ENCODE peak calls at places on chromosomes 5 and 9, in five cellular contexts. A is Peyer's patch, G is Calu3, F is A549, D is lower leg skin. Y is an unnamed sample.

GRCh38 chr9:69824497-69825252 is 4.1 kb downstream of the CFAP95 start:
- DNase-seq in A (no peak), G (no peak), F (no peak), D (no peak), Y (no peak)

GRCh38 chr5:131423056-131423455 is 159.2 kb downstream of the CDC42SE2 start:
- DNase-seq in A (no peak), G (no peak), F (peak), D (no peak), Y (no peak)

GRCh38 chr9:122056484-122056883 is 36.6 kb downstream of the TTLL11 start:
- DNase-seq in A (no peak), G (peak), F (no peak), D (no peak), Y (no peak)

GRCh38 chr5:150659360-150660107 is 1.5 kb upstream of the MYOZ3 start:
- DNase-seq in A (peak), G (no peak), F (no peak), D (peak), Y (no peak)

GRCh38 chr5:75514323-75514722 is 2.6 kb downstream of the POLK start:
- DNase-seq in A (no peak), G (no peak), F (no peak), D (no peak), Y (no peak)

GRCh38 chr9:3687136-3687535 is 161.3 kb upstream of the RFX3 start:
- DNase-seq in A (no peak), G (no peak), F (no peak), D (no peak), Y (no peak)

GRCh38 chr5:10831416-10831815 is 70.4 kb upstream of the DAP start:
- DNase-seq in A (no peak), G (no peak), F (no peak), D (no peak), Y (no peak)

GRCh38 chr5:141001466-141001853 is 35.2 kb downstream of the PCDHAC2 start:
- DNase-seq in A (no peak), G (peak), F (peak), D (no peak), Y (no peak)

GRCh38 chr9:83986765-83987401 is 6.3 kb downstream of the RMI1 start:
- DNase-seq in A (peak), G (peak), F (no peak), D (no peak), Y (no peak)

GRCh38 chr5:72842816-72843215 is 26.4 kb downstream of the TNPO1 start:
- DNase-seq in A (peak), G (peak), F (peak), D (no peak), Y (peak)

GRCh38 chr5:179867476-179867875 is 8.9 kb upstream of the MRNIP start:
- DNase-seq in A (no peak), G (no peak), F (no peak), D (no peak), Y (no peak)

GRCh38 chr9:96293481-96293880 is 8.5 kb downstream of the HSD17B3 start:
- DNase-seq in A (no peak), G (no peak), F (no peak), D (no peak), Y (no peak)

GRCh38 chr5:125408582-125409069 is 662.2 kb upstream of the ZNF608 start:
- DNase-seq in A (peak), G (peak), F (peak), D (no peak), Y (peak)

GRCh38 chr9:119216891-119217290 is 152.3 kb downstream of the BRINP1 start:
- DNase-seq in A (no peak), G (no peak), F (no peak), D (no peak), Y (no peak)

GRCh38 chr9:96149881-96150280 is 152.1 kb downstream of the HSD17B3 start:
- DNase-seq in A (no peak), G (no peak), F (no peak), D (no peak), Y (no peak)

GRCh38 chr9:134858051-134858841 is 22.4 kb upstream of the FCN2 start:
- DNase-seq in A (no peak), G (no peak), F (peak), D (no peak), Y (peak)
- TF ChIP-seq CTCF in A (no peak), G (no peak), F (no peak), D (no peak), Y (peak)

GRCh38 chr5:153756540-153756939 is 266.1 kb downstream of the GRIA1 start:
- DNase-seq in A (no peak), G (no peak), F (no peak), D (no peak), Y (no peak)
- TF ChIP-seq CTCF in A (no peak), G (no peak), F (no peak), D (no peak), Y (no peak)

GRCh38 chr5:86596476-86596875 is 21.3 kb upstream of the COX7C start:
- DNase-seq in A (peak), G (peak), F (no peak), D (no peak), Y (no peak)
- TF ChIP-seq CTCF in A (no peak), G (no peak), F (no peak), D (no peak), Y (no peak)

DNA sequence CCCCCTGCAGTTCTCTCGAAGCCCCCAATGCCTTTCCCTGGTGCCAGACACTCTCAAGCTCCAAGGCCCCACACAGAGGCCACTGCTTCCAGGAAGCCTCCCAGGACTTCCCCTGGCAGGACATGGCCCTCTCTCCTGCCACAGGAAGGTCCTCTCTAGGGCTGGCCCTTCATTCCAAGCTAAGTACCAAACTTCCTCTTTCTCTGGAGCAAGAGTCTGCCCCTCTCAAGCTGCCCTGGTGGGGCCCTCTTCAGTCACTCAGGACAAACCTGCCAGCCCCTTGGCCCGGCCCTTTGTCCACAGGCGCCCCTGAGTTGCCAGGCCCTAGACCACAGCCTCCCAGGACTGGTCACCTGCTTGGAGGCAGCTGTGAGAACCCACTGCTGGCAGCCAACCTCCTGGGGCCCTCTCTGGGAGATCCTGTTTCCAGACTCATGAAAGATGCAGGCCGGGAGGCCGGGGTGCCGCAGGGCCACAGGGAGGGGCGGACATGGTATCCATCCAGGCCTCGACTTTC is 6.6 kb downstream of the NINJ1 start:
- DNase-seq in A (peak), G (no peak), F (no peak), D (peak), Y (no peak)
- TF ChIP-seq CTCF in A (no peak), G (no peak), F (no peak), D (no peak), Y (no peak)

DNA sequence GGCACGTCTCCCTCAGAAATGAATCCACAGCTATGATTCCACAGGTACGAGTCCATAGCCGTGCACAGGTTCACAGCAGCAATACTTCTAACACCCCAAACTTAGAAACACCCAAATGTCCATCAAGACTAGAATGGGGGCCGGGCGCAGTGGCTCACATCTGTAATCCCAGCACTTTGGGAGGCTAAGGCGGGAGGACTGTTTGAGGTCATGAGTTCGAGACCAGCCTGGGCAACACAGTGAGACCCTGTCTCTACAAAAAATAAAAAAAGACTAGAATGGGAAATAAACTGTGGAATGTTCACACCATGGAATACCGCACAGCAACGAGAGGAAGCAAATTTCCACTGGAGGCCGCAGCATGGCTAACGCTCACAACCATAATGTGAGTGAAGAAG is 4.3 kb upstream of the DOLPP1 start:
- DNase-seq in A (no peak), G (no peak), F (no peak), D (no peak), Y (no peak)
- TF ChIP-seq CTCF in A (no peak), G (no peak), F (no peak), D (no peak), Y (no peak)

GRCh38 chr5:1004598-1005361 is 3.8 kb upstream of the NKD2 start:
- DNase-seq in A (peak), G (no peak), F (peak), D (peak), Y (no peak)
- TF ChIP-seq CTCF in A (peak), G (no peak), F (peak), D (no peak), Y (peak)

GRCh38 chr9:19404278-19405075 is 4.3 kb upstream of the ACER2 start:
- DNase-seq in A (no peak), G (peak), F (no peak), D (no peak), Y (no peak)
- TF ChIP-seq CTCF in A (no peak), G (no peak), F (no peak), D (no peak), Y (no peak)

GRCh38 chr5:172903790-172904189 is 55.4 kb upstream of the RPL26L1 start:
- DNase-seq in A (peak), G (peak), F (no peak), D (no peak), Y (no peak)

GRCh38 chr5:172901788-172902496 is 57.3 kb upstream of the RPL26L1 start:
- DNase-seq in A (no peak), G (peak), F (peak), D (no peak), Y (no peak)

GRCh38 chr5:172901012-172901780 is 58.0 kb upstream of the RPL26L1 start:
- DNase-seq in A (no peak), G (peak), F (no peak), D (no peak), Y (no peak)

GRCh38 chr5:172904312-172904642 is 54.9 kb upstream of the RPL26L1 start:
- DNase-seq in A (no peak), G (no peak), F (no peak), D (no peak), Y (no peak)

DNA sequence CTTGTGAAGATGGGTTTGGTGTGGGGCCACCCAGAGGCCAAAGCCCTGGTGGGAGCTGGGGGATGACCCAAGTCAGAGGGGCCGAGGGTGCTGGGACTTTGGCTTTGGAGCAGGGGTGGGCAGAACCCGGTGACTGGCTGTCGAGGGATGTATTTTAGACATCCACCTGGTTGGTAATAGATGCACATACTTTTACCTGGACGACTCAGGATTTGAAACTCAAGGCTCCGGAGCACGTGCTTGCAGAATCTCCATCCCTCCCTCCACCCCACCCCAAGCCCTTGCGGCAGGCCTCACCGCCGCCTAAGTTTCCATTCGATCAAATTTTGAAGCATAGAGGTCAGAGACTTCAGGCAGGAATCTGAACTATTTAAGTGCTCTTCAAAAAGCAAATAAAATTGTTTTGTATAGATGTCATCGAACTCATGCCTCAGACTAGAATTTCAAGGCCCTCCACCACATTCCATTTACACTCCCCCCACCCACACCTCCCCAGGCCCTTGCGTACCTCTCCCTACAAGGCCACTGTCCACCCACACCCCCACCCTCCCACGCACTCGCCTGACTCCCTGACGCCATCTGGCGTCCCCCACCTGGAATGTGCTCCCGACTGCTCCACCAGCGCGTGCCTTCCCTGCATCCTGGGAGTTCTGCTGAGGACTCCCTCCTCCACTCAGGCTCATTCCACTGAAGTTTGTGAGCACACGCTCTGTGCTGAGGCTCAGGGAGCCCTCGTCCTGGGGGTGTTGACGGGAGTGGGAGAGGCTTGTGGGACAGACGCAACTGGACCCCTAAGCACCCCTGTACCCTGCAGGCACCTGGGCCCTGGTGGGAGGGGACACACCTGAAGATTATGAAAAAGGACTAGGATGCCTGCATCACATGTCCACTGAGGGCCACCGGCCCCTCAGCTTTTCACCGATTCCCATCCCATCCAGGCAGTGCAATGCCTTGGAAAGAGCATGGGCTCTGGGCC is 56.4 kb upstream of the RPL26L1 start:
- DNase-seq in A (peak), G (peak), F (peak), D (no peak), Y (no peak)
- TF ChIP-seq CTCF in A (peak), G (no peak), F (peak), D (no peak), Y (peak)

GRCh38 chr5:321726-322251 is 275 bp downstream of the AHRR start:
- DNase-seq in A (no peak), G (no peak), F (no peak), D (peak), Y (peak)
- TF ChIP-seq CTCF in A (no peak), G (no peak), F (no peak), D (no peak), Y (no peak)

GRCh38 chr5:74016373-74016772 is 390.4 kb downstream of the ARHGEF28 start:
- DNase-seq in A (no peak), G (peak), F (no peak), D (no peak), Y (peak)
- TF ChIP-seq CTCF in A (no peak), G (peak), F (no peak), D (no peak), Y (no peak)